ENCODE peak calls at places on chromosomes 13 and 19, in seven cellular contexts. D is NB4; U is NCI-H345; N is skeletal muscle cell; C is T-cell; W is stimulated activated CD4-positive, alpha-beta T cell treated with anti-CD3 and anti-CD28 coated beads, TNF-alpha, amount 100 ng/mL, for 48 hours; L is hippocampal formation. E is an unnamed sample.

GRCh38 chr13:26971990-26972888 is 199.4 kb downstream of the USP12 start:
- DNase-seq in D (peak), U (peak), N (no peak), C (peak), W (no peak), L (no peak), E (peak)

GRCh38 chr19:4589579-4590410 is 30.3 kb upstream of the SEMA6B start:
- DNase-seq in D (peak), U (no peak), N (no peak), C (no peak), W (no peak), L (no peak), E (no peak)

GRCh38 chr19:12796146-12797071 is 5.1 kb downstream of the JUNB start:
- DNase-seq in D (peak), U (peak), N (no peak), C (peak), W (no peak), L (peak), E (peak)

GRCh38 chr13:53159439-53159838 is 130.8 kb downstream of the OLFM4 start:
- DNase-seq in D (no peak), U (no peak), N (no peak), C (no peak), W (no peak), L (no peak), E (no peak)

GRCh38 chr19:1411255-1412191 is 4.1 kb downstream of the DAZAP1 start:
- DNase-seq in D (no peak), U (no peak), N (no peak), C (no peak), W (no peak), L (peak), E (no peak)

GRCh38 chr19:2578391-2578826 is 102.5 kb downstream of the GADD45B start:
- DNase-seq in D (no peak), U (no peak), N (no peak), C (no peak), W (no peak), L (no peak), E (no peak)

GRCh38 chr19:7067716-7068115 is 1.8 kb upstream of the ZNF557 start:
- DNase-seq in D (no peak), U (no peak), N (no peak), C (no peak), W (no peak), L (no peak), E (no peak)

GRCh38 chr19:38838208-38838985 is 6.8 kb upstream of the ECH1 start:
- DNase-seq in D (no peak), U (no peak), N (no peak), C (no peak), W (peak), L (no peak), E (no peak)

GRCh38 chr19:55907746-55908145 is 24.4 kb downstream of the NLRP13 start:
- DNase-seq in D (no peak), U (no peak), N (no peak), C (no peak), W (no peak), L (no peak), E (no peak)

GRCh38 chr13:41700790-41701310 is 243.5 kb downstream of the RGCC start:
- DNase-seq in D (peak), U (peak), N (peak), C (no peak), W (no peak), L (no peak), E (peak)

GRCh38 chr13:40388617-40389016 is 277.8 kb downstream of the FOXO1 start:
- DNase-seq in D (peak), U (no peak), N (no peak), C (peak), W (peak), L (no peak), E (no peak)

GRCh38 chr13:110506859-110507566 is 54.5 kb downstream of the RAB20 start:
- DNase-seq in D (no peak), U (no peak), N (peak), C (no peak), W (no peak), L (no peak), E (no peak)

GRCh38 chr13:44452418-44452817 is 78.8 kb downstream of the SERP2 start:
- DNase-seq in D (no peak), U (no peak), N (no peak), C (no peak), W (no peak), L (no peak), E (no peak)

GRCh38 chr13:114002771-114003321 is 29.0 kb upstream of the C13orf46 start:
- DNase-seq in D (no peak), U (no peak), N (no peak), C (no peak), W (no peak), L (no peak), E (no peak)

GRCh38 chr19:37966211-37967072 is 59.4 kb downstream of the SIPA1L3 start:
- DNase-seq in D (no peak), U (no peak), N (no peak), C (no peak), W (no peak), L (no peak), E (no peak)

GRCh38 chr19:45677351-45678230 is 9.6 kb downstream of the GIPR start:
- DNase-seq in D (peak), U (no peak), N (no peak), C (peak), W (peak), L (no peak), E (peak)

GRCh38 chr19:15644066-15644741 is 3.5 kb downstream of the CYP4F3 start:
- DNase-seq in D (no peak), U (no peak), N (no peak), C (no peak), W (no peak), L (no peak), E (no peak)

GRCh38 chr19:30253581-30253996 is 118.6 kb upstream of the ZNF536 start:
- DNase-seq in D (no peak), U (no peak), N (peak), C (no peak), W (no peak), L (no peak), E (no peak)

GRCh38 chr13:114173261-114173660 is 5.8 kb upstream of the CFAP97D2 start:
- DNase-seq in D (no peak), U (no peak), N (no peak), C (no peak), W (no peak), L (no peak), E (no peak)

E was measured in NCI-H1092.